ENCODE peak calls at places on chromosomes 1 and 21, in four cellular contexts. N is IMR-90, B is neural progenitor cell, L is mammary epithelial cell. X is an unnamed sample.

GRCh38 chr1:116954450-116954849 is 44.7 kb downstream of the PTGFRN start:
- DNase-seq in B (no peak), L (no peak), N (no peak), X (no peak)

GRCh38 chr1:167082511-167083027 is 7.6 kb downstream of the GPA33 start:
- DNase-seq in B (no peak), N (no peak), L (no peak), X (no peak)

GRCh38 chr1:85135456-85135798 is 65.4 kb downstream of the SYDE2 start:
- DNase-seq in N (no peak), L (peak), B (no peak), X (no peak)

GRCh38 chr1:193417420-193417819 is 231.0 kb upstream of the B3GALT2 start:
- DNase-seq in L (peak), N (peak), B (no peak), X (no peak)

GRCh38 chr1:106435269-106435668 is 621.2 kb upstream of the PRMT6 start:
- DNase-seq in L (no peak), N (no peak), B (no peak), X (no peak)

GRCh38 chr1:107965112-107965991 is at the start of gene VAV3:
- DNase-seq in N (peak), L (peak), B (peak), X (peak)

GRCh38 chr1:159916240-159917051 is 8.9 kb downstream of the TAGLN2 start:
- DNase-seq in N (peak), L (peak), B (peak), X (peak)

GRCh38 chr1:172766462-172766861 is 107.6 kb downstream of the FASLG start:
- DNase-seq in B (no peak), L (no peak), N (no peak), X (no peak)

GRCh38 chr1:18953656-18954259 is 2.7 kb downstream of the IFFO2 start:
- DNase-seq in N (no peak), L (peak), B (no peak), X (peak)

GRCh38 chr21:23478381-23478780 is 2128.9 kb downstream of the MRPL39 start:
- DNase-seq in L (no peak), B (no peak), N (no peak), X (no peak)

GRCh38 chr21:38306407-38306806 is 49.6 kb downstream of the KCNJ15 start:
- DNase-seq in B (no peak), L (peak), N (peak), X (no peak)

GRCh38 chr1:113123737-113124136 is 50.7 kb downstream of the LRIG2 start:
- DNase-seq in N (peak), B (no peak), L (no peak), X (no peak)

GRCh38 chr1:96333522-96334235 is 387.9 kb upstream of the PTBP2 start:
- DNase-seq in L (no peak), B (no peak), N (no peak), X (no peak)

GRCh38 chr1:25804244-25804963 is 4.4 kb downstream of the SELENON start:
- DNase-seq in N (no peak), L (no peak), B (peak), X (peak)

GRCh38 chr1:99740141-99740540 is 26.3 kb downstream of the FRRS1 start:
- DNase-seq in L (peak), B (no peak), N (no peak), X (no peak)

GRCh38 chr1:226686440-226687436 is 52.3 kb downstream of the ITPKB start:
- DNase-seq in L (no peak), N (no peak), B (no peak), X (no peak)

GRCh38 chr1:116002781-116003455 is 26.6 kb downstream of the SLC22A15 start:
- DNase-seq in B (no peak), N (no peak), L (peak), X (no peak)

GRCh38 chr21:41928621-41929220 is 25.1 kb downstream of the C2CD2 start:
- DNase-seq in B (no peak), L (no peak), N (no peak), X (no peak)

GRCh38 chr1:86975993-86976392 is 61.6 kb downstream of the HS2ST1 start:
- DNase-seq in L (no peak), N (no peak), B (no peak), X (no peak)

GRCh38 chr21:33901421-33902288 is 13.9 kb downstream of the ATP5PO start:
- DNase-seq in N (peak), L (peak), B (peak), X (no peak)

GRCh38 chr1:182674346-182675246 is 9.8 kb downstream of the RGS8 start:
- DNase-seq in L (no peak), N (no peak), B (no peak), X (no peak)

GRCh38 chr1:50271968-50272578 is 151.2 kb downstream of the DMRTA2 start:
- DNase-seq in B (peak), N (no peak), L (peak), X (no peak)

GRCh38 chr1:162927421-162927820 is 66.4 kb upstream of the CCDC190 start:
- DNase-seq in L (no peak), B (no peak), N (no peak), X (no peak)

GRCh38 chr1:228016181-228016510 is 9.3 kb downstream of the WNT3A start:
- DNase-seq in N (no peak), L (no peak), B (no peak), X (no peak)

GRCh38 chr1:230868736-230869385 is 540 bp upstream of the C1orf198 start:
- DNase-seq in L (peak), N (no peak), B (peak), X (peak)

GRCh38 chr1:89523597-89524368 is 846 bp upstream of the LRRC8B start:
- DNase-seq in L (no peak), N (peak), B (peak), X (no peak)

DNA sequence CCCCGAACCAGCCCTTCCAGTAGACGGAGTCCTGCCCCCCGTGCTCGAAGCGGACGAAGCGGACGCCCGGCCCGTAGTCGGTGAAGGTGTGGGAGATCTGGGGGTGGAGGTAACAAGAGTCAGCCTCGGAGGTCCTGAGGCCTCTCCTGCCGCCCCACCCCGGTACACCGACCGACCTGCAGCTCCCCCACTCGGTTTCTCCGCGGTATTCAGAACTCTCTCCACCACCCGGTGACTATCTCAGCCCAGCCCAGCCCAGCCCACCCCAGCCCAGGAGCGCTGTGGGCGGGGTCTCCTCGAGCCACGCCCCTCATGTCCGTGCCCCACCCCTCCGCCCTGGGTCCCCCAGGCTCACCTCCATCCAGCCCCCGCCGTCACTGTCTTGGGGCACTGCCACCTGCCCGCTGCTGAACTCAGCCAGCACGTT is 5.5 kb downstream of the FBXO2 start:
- DNase-seq in B (peak), L (no peak), N (no peak), X (no peak)
- TF ChIP-seq CTCF in B (no peak), L (no peak), N (no peak), X (no peak)

DNA sequence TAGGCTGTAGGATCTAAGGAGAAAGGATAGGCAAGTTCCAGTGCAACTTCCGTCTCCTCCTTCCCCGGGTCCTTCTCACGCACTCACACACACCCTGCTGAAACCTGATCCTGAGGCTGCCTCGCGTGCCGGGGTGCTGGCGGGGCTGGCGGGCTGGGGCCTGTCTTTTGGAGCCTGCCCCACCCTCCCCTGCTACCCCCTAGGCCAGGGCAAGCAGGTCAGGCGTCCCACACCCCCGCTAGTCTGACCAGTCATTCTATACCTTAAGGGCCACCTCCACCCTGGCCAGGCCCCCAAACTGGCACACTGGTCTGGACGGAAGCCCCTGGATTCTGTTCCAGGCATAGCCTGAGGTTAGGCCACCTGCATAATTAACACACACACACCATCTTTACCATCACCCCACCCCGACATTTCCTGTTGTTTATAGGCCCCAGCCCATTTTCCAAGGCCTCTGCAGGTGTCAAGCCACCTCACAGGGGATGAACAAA is 48.2 kb upstream of the ARTN start:
- DNase-seq in L (no peak), B (peak), N (no peak), X (no peak)
- H3K9ac ChIP-seq in L (no peak), B (no peak), N (no peak), X (no peak)

GRCh38 chr1:43554444-43554992 is 23.8 kb downstream of the PTPRF start:
- DNase-seq in L (peak), B (peak), N (peak), X (no peak)
- TF ChIP-seq CTCF in L (peak), B (peak), N (peak), X (peak)

GRCh38 chr1:201900476-201900875 is 11.8 kb downstream of the SHISA4 start:
- DNase-seq in B (no peak), N (no peak), L (no peak), X (no peak)

GRCh38 chr1:201904579-201904978 is 15.9 kb downstream of the SHISA4 start:
- DNase-seq in B (peak), L (peak), N (peak), X (peak)

GRCh38 chr1:201903135-201903534 is 14.4 kb downstream of the SHISA4 start:
- DNase-seq in L (no peak), N (peak), B (no peak), X (peak)

GRCh38 chr1:201899683-201900429 is 11.2 kb downstream of the SHISA4 start:
- DNase-seq in N (no peak), L (no peak), B (no peak), X (no peak)

DNA sequence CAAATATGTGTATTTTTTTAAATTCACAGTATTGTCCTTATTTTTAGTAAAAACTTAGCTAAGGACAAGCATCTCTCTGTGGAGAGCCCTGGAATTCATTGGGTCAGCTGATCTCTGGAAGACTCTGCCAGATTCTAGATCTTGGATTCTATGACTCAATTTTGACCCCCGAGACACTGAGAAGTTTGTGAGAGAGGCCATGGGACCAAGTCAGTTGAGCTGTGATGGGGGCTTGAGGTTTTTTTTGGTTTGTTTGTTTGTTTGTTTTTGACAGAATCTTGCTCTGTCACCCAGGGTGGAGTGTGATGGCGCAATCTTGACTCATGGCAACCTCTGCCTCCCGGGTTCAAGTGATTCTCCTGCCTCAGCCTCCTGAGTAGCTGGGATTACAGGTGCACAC is 13.5 kb downstream of the SHISA4 start:
- DNase-seq in L (no peak), N (peak), B (no peak), X (no peak)
- H3K9ac ChIP-seq in L (no peak), N (no peak), B (no peak), X (no peak)

DNA sequence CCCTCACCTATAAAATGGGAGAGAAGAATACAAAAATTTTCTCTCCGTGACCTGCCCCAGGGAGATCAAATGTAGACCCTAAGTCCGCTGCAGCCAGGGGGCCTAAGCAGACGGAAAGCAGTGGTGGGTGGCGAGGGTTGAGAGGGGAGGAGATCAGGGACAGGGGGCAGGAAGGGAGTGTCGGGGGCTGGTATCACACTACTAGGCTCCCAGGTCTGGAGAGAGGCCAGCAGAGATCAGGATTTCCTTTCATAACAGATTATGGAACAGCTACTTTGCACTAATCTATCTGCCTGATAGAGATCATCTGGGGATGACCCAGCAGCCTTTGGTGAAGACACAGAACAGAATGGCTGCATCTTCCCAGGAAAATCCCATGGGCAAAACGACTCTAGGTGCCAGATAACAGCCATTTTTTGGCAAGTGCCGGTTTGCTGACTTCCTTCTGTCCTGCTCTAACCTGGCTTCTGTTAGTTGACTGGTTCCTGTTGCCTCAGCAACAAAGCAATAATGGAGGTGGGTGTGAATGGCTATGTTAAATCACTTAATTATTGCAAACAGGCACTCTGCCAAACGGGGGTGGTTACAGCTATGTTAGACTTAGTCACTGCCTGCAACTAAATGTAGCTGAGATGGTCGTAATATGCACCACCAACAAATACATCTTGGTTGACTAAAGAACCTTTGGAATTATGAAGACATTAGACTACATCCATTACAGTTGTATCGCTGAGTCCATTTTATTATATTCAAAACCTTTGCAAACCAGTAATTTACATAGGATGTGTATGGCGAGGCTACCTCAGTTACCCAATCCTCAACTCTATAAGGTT is 30.0 kb upstream of the EPS8L3 start:
- DNase-seq in B (no peak), N (peak), L (peak), X (peak)
- TF ChIP-seq CTCF in B (no peak), N (no peak), L (no peak), X (no peak)

GRCh38 chr1:235275836-235276235 is 52.1 kb downstream of the ARID4B start:
- DNase-seq in L (no peak), B (no peak), N (no peak), X (no peak)
- H3K9ac ChIP-seq in L (no peak), B (no peak), N (no peak), X (no peak)

GRCh38 chr21:45615145-45615711 is 28.3 kb upstream of the PCBP3 start:
- DNase-seq in B (no peak), N (peak), L (peak), X (peak)
- TF ChIP-seq CTCF in B (no peak), N (no peak), L (no peak), X (no peak)

GRCh38 chr1:156664046-156664948 is 12.9 kb downstream of the NES start:
- DNase-seq in B (peak), N (peak), L (no peak), X (no peak)

GRCh38 chr1:156667610-156667967 is 9.6 kb downstream of the NES start:
- DNase-seq in L (no peak), B (no peak), N (peak), X (no peak)

GRCh38 chr1:156666862-156667609 is 10.2 kb downstream of the NES start:
- DNase-seq in L (no peak), B (no peak), N (no peak), X (no peak)

GRCh38 chr1:156664949-156665411 is 12.2 kb downstream of the NES start:
- DNase-seq in B (peak), N (no peak), L (no peak), X (peak)

GRCh38 chr1:156665539-156665938 is 11.7 kb downstream of the NES start:
- DNase-seq in N (no peak), B (no peak), L (no peak), X (no peak)
- H3K9ac ChIP-seq in N (no peak), B (no peak), L (no peak), X (no peak)

GRCh38 chr1:161388639-161389038 is 21.0 kb upstream of the CFAP126 start:
- DNase-seq in L (no peak), B (no peak), N (no peak), X (no peak)
- TF ChIP-seq CTCF in L (no peak), B (no peak), N (no peak), X (no peak)

DNA sequence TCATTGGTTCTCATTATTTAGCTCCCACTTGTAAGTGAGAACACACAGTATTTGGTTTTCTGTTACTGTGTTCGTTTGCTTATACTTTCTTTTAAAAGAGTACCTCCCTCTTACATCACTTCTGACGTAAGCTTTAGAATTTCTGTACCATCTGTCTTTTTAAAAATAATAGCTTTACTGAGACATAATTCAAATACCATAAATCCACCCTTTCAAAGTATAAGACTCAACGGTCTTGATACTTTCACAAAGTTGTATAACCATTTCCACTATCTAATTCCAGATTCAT is 104.9 kb downstream of the HLCS start:
- DNase-seq in N (peak), L (no peak), B (no peak), X (no peak)
- H3K9ac ChIP-seq in N (no peak), L (no peak), B (no peak), X (no peak)

X was measured in kidney.